ENCODE peak calls at places on chromosomes 3 and 15, in nine cellular contexts. One of them, this sample, is unnamed.

GRCh38 chr3:52244061-52244628 is 1.4 kb upstream of the PPM1M start:
- DNase-seq in NCI-H2171 treated with DMSO at 0.1 percent for 48 hours: no peak
- DNase-seq in Right ventricle myocardium superior: no peak
- DNase-seq in IMR-90: peak
- DNase-seq in NCI-H1092 treated with DMSO at 0.1 percent for 48 hours: no peak
- DNase-seq in HTR-8/SVneo: peak
- DNase-seq in GM03348: no peak
- DNase-seq in C1 segment of cervical spinal cord: no peak
- DNase-seq in H54: peak
- DNase-seq in this sample: no peak

GRCh38 chr15:58517682-58518525 is 86.1 kb downstream of the LIPC start:
- DNase-seq in H54: no peak
- DNase-seq in HTR-8/SVneo: no peak
- DNase-seq in C1 segment of cervical spinal cord: no peak
- DNase-seq in Right ventricle myocardium superior: no peak
- DNase-seq in GM03348: no peak
- DNase-seq in IMR-90: no peak
- DNase-seq in NCI-H2171 treated with DMSO at 0.1 percent for 48 hours: no peak
- DNase-seq in NCI-H1092 treated with DMSO at 0.1 percent for 48 hours: no peak
- DNase-seq in this sample: no peak

GRCh38 chr3:194485876-194486539 is 794 bp downstream of the ATP13A3 start:
- DNase-seq in GM03348: peak
- DNase-seq in C1 segment of cervical spinal cord: no peak
- DNase-seq in IMR-90: peak
- DNase-seq in Right ventricle myocardium superior: peak
- DNase-seq in NCI-H2171 treated with DMSO at 0.1 percent for 48 hours: no peak
- DNase-seq in NCI-H1092 treated with DMSO at 0.1 percent for 48 hours: no peak
- DNase-seq in HTR-8/SVneo: no peak
- DNase-seq in H54: peak
- DNase-seq in this sample: no peak

GRCh38 chr15:65766422-65767263 is 25.4 kb downstream of the DENND4A start:
- DNase-seq in HTR-8/SVneo: no peak
- DNase-seq in NCI-H1092 treated with DMSO at 0.1 percent for 48 hours: no peak
- DNase-seq in Right ventricle myocardium superior: no peak
- DNase-seq in H54: no peak
- DNase-seq in IMR-90: peak
- DNase-seq in GM03348: no peak
- DNase-seq in C1 segment of cervical spinal cord: no peak
- DNase-seq in NCI-H2171 treated with DMSO at 0.1 percent for 48 hours: peak
- DNase-seq in this sample: no peak

GRCh38 chr3:2967851-2968250 is 142.3 kb downstream of the IL5RA start:
- DNase-seq in IMR-90: no peak
- DNase-seq in GM03348: no peak
- DNase-seq in NCI-H1092 treated with DMSO at 0.1 percent for 48 hours: no peak
- DNase-seq in H54: no peak
- DNase-seq in HTR-8/SVneo: no peak
- DNase-seq in C1 segment of cervical spinal cord: no peak
- DNase-seq in Right ventricle myocardium superior: no peak
- DNase-seq in NCI-H2171 treated with DMSO at 0.1 percent for 48 hours: no peak
- DNase-seq in this sample: no peak

GRCh38 chr15:74036271-74037170 is 42.0 kb downstream of the PML start:
- DNase-seq in NCI-H2171 treated with DMSO at 0.1 percent for 48 hours: peak
- DNase-seq in GM03348: peak
- DNase-seq in IMR-90: peak
- DNase-seq in H54: peak
- DNase-seq in Right ventricle myocardium superior: peak
- DNase-seq in NCI-H1092 treated with DMSO at 0.1 percent for 48 hours: peak
- DNase-seq in HTR-8/SVneo: peak
- DNase-seq in C1 segment of cervical spinal cord: no peak
- DNase-seq in this sample: peak

GRCh38 chr3:151379083-151379734 is 5.3 kb downstream of the P2RY12 start:
- DNase-seq in GM03348: no peak
- DNase-seq in NCI-H2171 treated with DMSO at 0.1 percent for 48 hours: peak
- DNase-seq in H54: no peak
- DNase-seq in HTR-8/SVneo: peak
- DNase-seq in Right ventricle myocardium superior: peak
- DNase-seq in IMR-90: no peak
- DNase-seq in NCI-H1092 treated with DMSO at 0.1 percent for 48 hours: no peak
- DNase-seq in C1 segment of cervical spinal cord: no peak
- DNase-seq in this sample: no peak

GRCh38 chr3:12312010-12312409 is 23.1 kb downstream of the PPARG start:
- DNase-seq in C1 segment of cervical spinal cord: no peak
- DNase-seq in IMR-90: no peak
- DNase-seq in Right ventricle myocardium superior: no peak
- DNase-seq in HTR-8/SVneo: no peak
- DNase-seq in GM03348: no peak
- DNase-seq in NCI-H2171 treated with DMSO at 0.1 percent for 48 hours: no peak
- DNase-seq in H54: no peak
- DNase-seq in NCI-H1092 treated with DMSO at 0.1 percent for 48 hours: no peak
- DNase-seq in this sample: no peak

GRCh38 chr3:158486200-158486599 is 84.8 kb upstream of the MLF1 start:
- DNase-seq in GM03348: no peak
- DNase-seq in Right ventricle myocardium superior: no peak
- DNase-seq in H54: no peak
- DNase-seq in C1 segment of cervical spinal cord: no peak
- DNase-seq in NCI-H2171 treated with DMSO at 0.1 percent for 48 hours: no peak
- DNase-seq in IMR-90: no peak
- DNase-seq in NCI-H1092 treated with DMSO at 0.1 percent for 48 hours: no peak
- DNase-seq in HTR-8/SVneo: no peak
- DNase-seq in this sample: no peak

This sample was measured in amygdala.